ENCODE peak calls at places on chromosome 4, in four cellular contexts. J is lung, Q is uterus, V is PC-3. H is an unnamed sample. For H3K4me1, the result is how much of the 10 kb centered on the place peaks cover.

GRCh38 chr4:74531952-74532794 is 87.2 kb downstream of the AREG start:
- DNase-seq in V (peak), Q (no peak), J (no peak), H (no peak)

GRCh38 chr4:155674669-155675071 is 8.0 kb downstream of the GUCY1A1 start:
- DNase-seq in J (no peak), Q (no peak), V (peak), H (no peak)

GRCh38 chr4:169152899-169153298 is 117.9 kb downstream of the SH3RF1 start:
- DNase-seq in J (no peak), V (no peak), Q (no peak), H (no peak)

GRCh38 chr4:165175879-165176278 is 31.5 kb upstream of the KLHL2 start:
- DNase-seq in V (no peak), J (no peak), Q (no peak), H (no peak)

GRCh38 chr4:54439831-54440243 is 210.7 kb downstream of the PDGFRA start:
- DNase-seq in Q (peak), J (peak), V (peak), H (peak)

GRCh38 chr4:119785963-119786362 is 157.4 kb upstream of the PDE5A start:
- DNase-seq in Q (no peak), J (no peak), V (peak), H (no peak)

GRCh38 chr4:90103991-90104390 is 23.2 kb upstream of the CCSER1 start:
- DNase-seq in Q (no peak), J (no peak), V (no peak), H (no peak)

GRCh38 chr4:38067499-38067898 is 107.3 kb downstream of the PTTG2 start:
- DNase-seq in J (no peak), Q (no peak), V (no peak), H (no peak)

GRCh38 chr4:21304061-21304541 is 603.8 kb downstream of the PACRGL start:
- DNase-seq in Q (no peak), J (no peak), V (no peak), H (no peak)

GRCh38 chr4:109589605-109590004 is 29.6 kb downstream of the MCUB start:
- DNase-seq in V (no peak), Q (no peak), J (no peak), H (no peak)

GRCh38 chr4:4712800-4713528 is 146.5 kb upstream of the MSX1 start:
- DNase-seq in V (no peak), Q (no peak), J (no peak), H (no peak)

GRCh38 chr4:145709843-145710242 is 29.9 kb downstream of the C4orf51 start:
- DNase-seq in V (peak), Q (no peak), J (no peak), H (no peak)

GRCh38 chr4:173534439-173534838 is 4.4 kb upstream of the HAND2 start:
- DNase-seq in J (no peak), Q (no peak), V (no peak), H (no peak)

GRCh38 chr4:8205749-8206611 is 6.9 kb downstream of the SH3TC1 start:
- DNase-seq in V (no peak), J (no peak), Q (no peak), H (no peak)

GRCh38 chr4:113666386-113667114 is 95.0 kb downstream of the CAMK2D start:
- DNase-seq in Q (no peak), V (no peak), J (no peak), H (no peak)

GRCh38 chr4:575281-576141 is 584 bp downstream of the TMEM271 start:
- DNase-seq in Q (no peak), V (no peak), J (peak), H (no peak)

GRCh38 chr4:27009539-27009938 is 148.9 kb downstream of the STIM2 start:
- DNase-seq in V (peak), Q (no peak), J (no peak), H (no peak)

GRCh38 chr4:13888112-13888511 is 260.6 kb upstream of the BOD1L1 start:
- DNase-seq in J (no peak), V (peak), Q (no peak), H (no peak)

GRCh38 chr4:84503495-84504437 is 4.7 kb upstream of the NKX6-1 start:
- DNase-seq in J (no peak), V (peak), Q (no peak), H (no peak)

GRCh38 chr4:128454281-128455075 is 166.9 kb upstream of the PGRMC2 start:
- DNase-seq in J (peak), Q (peak), V (peak), H (peak)

GRCh38 chr4:6840062-6840976 is 57.8 kb downstream of the KIAA0232 start:
- DNase-seq in J (no peak), V (no peak), Q (no peak), H (no peak)

GRCh38 chr4:57162499-57163019 is 52.4 kb upstream of the IGFBP7 start:
- DNase-seq in Q (no peak), J (no peak), V (peak), H (no peak)

GRCh38 chr4:83589283-83589682 is 53.4 kb downstream of the GPAT3 start:
- DNase-seq in V (no peak), Q (no peak), J (no peak), H (no peak)

GRCh38 chr4:39614487-39615162 is 24.0 kb downstream of the SMIM14 start:
- DNase-seq in J (no peak), V (peak), Q (no peak), H (no peak)

GRCh38 chr4:175542787-175543186 is 269.3 kb downstream of the GPM6A start:
- DNase-seq in Q (no peak), V (peak), J (no peak), H (no peak)

GRCh38 chr4:180596888-180597483 is 1646.2 kb upstream of the TENM3 start:
- DNase-seq in Q (no peak), J (no peak), V (no peak), H (no peak)

GRCh38 chr4:67040315-67040714 is 505.0 kb downstream of the CENPC start:
- DNase-seq in J (no peak), Q (no peak), V (no peak), H (no peak)

GRCh38 chr4:186840222-186840701 is 116.6 kb upstream of the FAT1 start:
- DNase-seq in Q (peak), J (no peak), V (no peak), H (peak)

GRCh38 chr4:159946983-159947645 is 844.2 kb downstream of the RAPGEF2 start:
- DNase-seq in Q (no peak), V (peak), J (no peak), H (no peak)

GRCh38 chr4:107050525-107051135 is 14.5 kb upstream of the DKK2 start:
- DNase-seq in J (no peak), V (peak), Q (no peak), H (no peak)

GRCh38 chr4:138659640-138660325 is 355.8 kb upstream of the NOCT start:
- DNase-seq in V (peak), Q (no peak), J (no peak), H (no peak)

GRCh38 chr4:42143996-42144395 is 8.5 kb downstream of the BEND4 start:
- DNase-seq in J (no peak), Q (no peak), V (no peak), H (no peak)

GRCh38 chr4:145557720-145558119 is 61.5 kb upstream of the MMAA start:
- DNase-seq in J (peak), Q (peak), V (peak), H (peak)

GRCh38 chr4:89836031-89836777 is 757 bp downstream of the SNCA start:
- DNase-seq in V (no peak), J (no peak), Q (peak), H (no peak)

GRCh38 chr4:2805712-2806391 is 13.0 kb downstream of the SH3BP2 start:
- DNase-seq in Q (no peak), J (peak), V (peak), H (peak)

GRCh38 chr4:23746672-23747071 is 143.2 kb downstream of the PPARGC1A start:
- DNase-seq in V (no peak), J (no peak), Q (no peak), H (no peak)

GRCh38 chr4:30755306-30755705 is 35.1 kb downstream of the PCDH7 start:
- DNase-seq in V (no peak), J (no peak), Q (no peak), H (no peak)

GRCh38 chr4:35525192-35525978 is 718.9 kb downstream of the ARAP2 start:
- DNase-seq in V (peak), J (no peak), Q (no peak), H (no peak)

GRCh38 chr4:1723131-1723801 is 1.9 kb downstream of the TACC3 start:
- DNase-seq in V (no peak), Q (no peak), J (no peak), H (no peak)

GRCh38 chr4:1727117-1728031 is 6.1 kb downstream of the TACC3 start:
- DNase-seq in V (peak), Q (no peak), J (peak), H (peak)

GRCh38 chr4:1725521-1725920 is 4.2 kb downstream of the TACC3 start:
- DNase-seq in V (no peak), J (no peak), Q (no peak), H (peak)

GRCh38 chr4:1728061-1728980 is 7.0 kb downstream of the TACC3 start:
- DNase-seq in V (no peak), J (no peak), Q (no peak), H (no peak)

GRCh38 chr4:1726146-1726934 is 5.0 kb downstream of the TACC3 start:
- DNase-seq in J (peak), Q (peak), V (peak), H (peak)
- H3K4me1 ChIP-seq in J (under half), Q (under half), V (half or more), H (under half)

DNA sequence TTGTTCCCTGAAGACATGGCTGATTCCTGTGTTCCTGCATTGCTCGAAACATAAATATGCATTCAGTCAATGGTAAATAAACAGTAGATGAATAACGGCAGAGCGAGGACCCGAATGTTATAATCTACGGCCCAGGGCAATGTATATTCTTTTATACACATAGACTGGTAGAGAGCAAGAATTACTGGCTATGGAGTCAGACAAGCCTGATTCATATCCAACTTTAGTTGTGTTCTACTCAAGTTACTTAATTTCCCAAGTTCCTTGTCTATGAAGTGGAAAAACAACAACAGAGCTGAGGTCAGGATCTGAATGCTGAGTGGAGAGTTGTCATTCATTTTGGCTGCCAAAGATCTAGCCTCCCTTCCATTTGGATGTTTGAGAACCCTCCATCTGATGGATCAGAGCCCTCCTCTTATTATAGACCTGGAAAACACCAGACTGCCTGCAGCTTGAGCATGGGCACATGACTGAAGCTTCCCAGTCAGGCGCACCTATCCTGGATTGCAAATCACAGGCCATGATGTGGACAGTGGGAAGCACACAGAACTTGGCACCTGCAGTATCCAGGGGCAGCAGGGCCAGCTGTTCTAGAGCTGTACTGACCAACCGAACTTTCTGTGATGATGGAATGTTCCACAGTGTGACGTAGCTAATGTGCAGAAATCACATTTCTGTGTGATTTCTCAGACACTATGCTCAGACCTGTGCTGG is 80.1 kb downstream of the FAM184B start:
- DNase-seq in Q (no peak), J (no peak), V (peak), H (no peak)
- H3K4me1 ChIP-seq in Q (under half), J (under half), V (under half), H (under half)

GRCh38 chr4:101198741-101199339 is 148.5 kb downstream of the PPP3CA start:
- DNase-seq in Q (no peak), V (no peak), J (no peak), H (no peak)
- H3K4me1 ChIP-seq in Q (under half), V (under half), J (under half), H (under half)

GRCh38 chr4:80385397-80386280 is 50.1 kb downstream of the CFAP299 start:
- DNase-seq in Q (no peak), V (no peak), J (no peak), H (no peak)
- H3K4me1 ChIP-seq in Q (under half), V (under half), J (under half), H (under half)

GRCh38 chr4:152460488-152460887 is 75.4 kb downstream of the FBXW7 start:
- DNase-seq in J (no peak), V (peak), Q (no peak), H (no peak)

GRCh38 chr4:152462715-152463114 is 73.2 kb downstream of the FBXW7 start:
- DNase-seq in Q (no peak), J (no peak), V (no peak), H (no peak)

GRCh38 chr4:152464030-152464823 is 71.7 kb downstream of the FBXW7 start:
- DNase-seq in Q (no peak), V (no peak), J (no peak), H (no peak)

GRCh38 chr4:152462047-152462446 is 73.8 kb downstream of the FBXW7 start:
- DNase-seq in J (no peak), Q (no peak), V (no peak), H (no peak)

GRCh38 chr4:152463562-152463961 is 72.3 kb downstream of the FBXW7 start:
- DNase-seq in V (no peak), J (no peak), Q (no peak), H (no peak)
- H3K4me1 ChIP-seq in V (under half), J (under half), Q (under half), H (under half)

GRCh38 chr4:10108391-10108790 is 8.2 kb downstream of the WDR1 start:
- DNase-seq in Q (no peak), J (no peak), V (no peak), H (no peak)

GRCh38 chr4:10107111-10108091 is 9.2 kb downstream of the WDR1 start:
- DNase-seq in J (no peak), Q (no peak), V (peak), H (no peak)

GRCh38 chr4:10109995-10110670 is 6.5 kb downstream of the WDR1 start:
- DNase-seq in J (no peak), V (no peak), Q (no peak), H (no peak)

GRCh38 chr4:10111067-10111801 is 5.4 kb downstream of the WDR1 start:
- DNase-seq in J (no peak), Q (no peak), V (no peak), H (no peak)

DNA sequence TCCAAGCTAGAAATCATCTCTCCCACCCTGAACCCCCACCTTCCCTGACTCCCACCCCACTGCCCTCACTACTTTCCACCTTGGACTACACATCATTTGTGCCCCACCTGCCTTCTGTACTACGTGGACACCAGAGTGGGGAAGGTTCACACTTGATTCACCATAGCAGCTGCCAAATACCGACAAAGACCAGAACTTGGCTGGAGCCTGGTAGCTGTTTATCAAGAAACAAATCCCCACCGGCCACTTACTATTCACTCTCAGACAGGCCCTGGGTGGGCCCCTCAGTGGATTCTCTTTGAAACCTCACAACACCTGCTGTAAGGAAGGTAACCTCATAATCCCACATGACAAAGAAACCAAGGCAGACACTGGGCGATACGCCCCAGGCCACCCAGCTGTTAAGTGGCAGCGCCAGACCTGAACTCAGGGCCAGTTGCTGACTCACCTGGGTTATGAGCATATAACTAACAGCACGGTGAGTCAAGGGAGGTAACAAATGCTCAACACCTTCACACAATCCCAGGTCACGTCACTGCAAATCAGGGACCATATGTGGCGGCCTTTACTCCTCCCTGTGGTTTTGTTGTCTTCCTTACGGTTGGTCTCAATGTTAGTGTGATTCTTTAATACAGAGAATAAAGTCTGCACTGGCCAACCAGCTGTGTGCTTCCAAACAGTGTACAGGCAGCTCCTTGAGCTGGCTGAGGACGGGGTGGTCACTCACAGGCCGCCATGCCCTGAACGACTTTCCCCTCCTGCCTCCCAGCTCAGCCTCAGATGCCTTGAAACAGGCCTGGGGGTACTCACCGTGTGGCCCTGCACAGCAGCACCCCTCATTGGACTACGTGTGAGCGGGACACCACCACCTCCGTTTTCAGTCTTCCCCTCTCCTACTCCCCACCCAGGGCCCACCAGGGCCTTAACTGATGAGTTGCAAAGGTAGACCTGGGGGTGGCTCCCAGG is 7.5 kb downstream of the WDR1 start:
- DNase-seq in V (peak), J (no peak), Q (no peak), H (no peak)
- H3K4me1 ChIP-seq in V (half or more), J (under half), Q (half or more), H (half or more)

H was measured in left ventricle myocardium inferior.